ENCODE peak calls at places on chromosomes 3 and 15, in eight cellular contexts. U, R, Y, F, B, J, W and S are unnamed samples.

GRCh38 chr15:58396181-58396580 is 35.6 kb upstream of the LIPC start:
- DNase-seq in U (no peak), R (peak; percentile 97), Y (no peak), F (peak; percentile 70), B (no peak), J (no peak), W (peak; percentile 87), S (no peak)

GRCh38 chr3:128236667-128237066 is 83.4 kb downstream of the EEFSEC start:
- DNase-seq in U (no peak), R (no peak), Y (no peak), F (no peak), B (no peak), J (no peak), W (no peak), S (no peak)

GRCh38 chr3:43327184-43327950 is 41.0 kb downstream of the SNRK start:
- DNase-seq in U (peak; percentile 47), R (peak; percentile 28), Y (no peak), F (no peak), B (no peak), J (no peak), W (peak; percentile 79), S (no peak)

GRCh38 chr3:129485681-129486056 is 42.8 kb upstream of the RHO start:
- DNase-seq in U (peak; percentile 82), R (peak; percentile 98), Y (no peak), F (peak; percentile 97), B (no peak), J (peak; percentile 82), W (peak; percentile 99), S (no peak)

GRCh38 chr3:127275287-127275781 is 12.5 kb downstream of the PRR20G start:
- DNase-seq in U (no peak), R (peak; percentile 46), Y (no peak), F (peak; percentile 53), B (no peak), J (no peak), W (no peak), S (no peak)

GRCh38 chr3:104632947-104633346 is 733.8 kb upstream of the ALCAM start:
- DNase-seq in U (no peak), R (no peak), Y (no peak), F (no peak), B (peak; percentile 84), J (no peak), W (no peak), S (no peak)

GRCh38 chr3:38084019-38084968 is 45.3 kb downstream of the DLEC1 start:
- DNase-seq in U (no peak), R (no peak), Y (no peak), F (peak; percentile 58), B (no peak), J (no peak), W (peak; percentile 51), S (peak; percentile 68)

GRCh38 chr3:108455212-108455705 is 55.1 kb downstream of the MYH15 start:
- DNase-seq in U (no peak), R (no peak), Y (no peak), F (no peak), B (no peak), J (no peak), W (no peak), S (no peak)

GRCh38 chr3:71103430-71103881 is 480.1 kb downstream of the FOXP1 start:
- DNase-seq in U (no peak), R (peak; percentile 53), Y (no peak), F (peak; percentile 50), B (no peak), J (peak; percentile 58), W (peak; percentile 78), S (no peak)

GRCh38 chr3:114624676-114625181 is 330.9 kb downstream of the TIGIT start:
- DNase-seq in U (peak; percentile 97), R (peak; percentile 88), Y (no peak), F (peak; percentile 95), B (no peak), J (peak; percentile 90), W (peak; percentile 97), S (no peak)